ENCODE peak calls at places on chromosome 12, in five cellular contexts. I is left lobe of liver; P is HCT116; U is stimulated activated CD4-positive, alpha-beta T cell treated with anti-CD3 and anti-CD28 coated beads, Interleukin-2, amount 100 ng/mL, for 4 hours; D is activated CD4-positive, alpha-beta T cell treated with anti-CD3 and anti-CD28 coated beads, Interleukin-2, amount 50 U/mL, for 1 hour. K is an unnamed sample.

GRCh38 chr12:14284189-14284722 is 81.2 kb upstream of the ATF7IP start:
- DNase-seq in I (no peak), U (no peak), D (no peak), P (no peak), K (no peak)

GRCh38 chr12:101564912-101565311 is 29.9 kb upstream of the MYBPC1 start:
- DNase-seq in P (no peak), U (no peak), D (no peak), I (no peak), K (no peak)

GRCh38 chr12:124938606-124939427 is 24.4 kb upstream of the UBC start:
- DNase-seq in D (peak), P (peak), I (peak), U (peak), K (no peak)

GRCh38 chr12:16763901-16764300 is 157.9 kb upstream of the LMO3 start:
- DNase-seq in D (no peak), P (no peak), I (no peak), U (no peak), K (no peak)

GRCh38 chr12:76508128-76508661 is 51.4 kb downstream of the OSBPL8 start:
- DNase-seq in U (no peak), D (no peak), P (no peak), I (no peak), K (no peak)

GRCh38 chr12:39643052-39643451 is 23.4 kb upstream of the ABCD2 start:
- DNase-seq in I (no peak), D (no peak), U (no peak), P (no peak), K (no peak)

GRCh38 chr12:19546027-19546426 is 106.7 kb downstream of the AEBP2 start:
- DNase-seq in I (no peak), D (no peak), P (no peak), U (no peak), K (no peak)

GRCh38 chr12:12883369-12884001 is 7.9 kb upstream of the GPRC5A start:
- DNase-seq in I (no peak), U (no peak), P (no peak), D (no peak), K (no peak)

GRCh38 chr12:66132408-66132807 is 1.9 kb upstream of the LLPH start:
- DNase-seq in U (no peak), P (peak), D (no peak), I (no peak), K (no peak)

GRCh38 chr12:93441111-93441616 is 583 bp downstream of the UBE2N start:
- DNase-seq in P (no peak), I (peak), U (no peak), D (peak), K (peak)

GRCh38 chr12:25960176-25960575 is 1.7 kb downstream of the RASSF8 start:
- DNase-seq in I (no peak), P (no peak), U (no peak), D (no peak), K (no peak)

GRCh38 chr12:47610847-47611246 is 95.0 kb downstream of the RPAP3 start:
- DNase-seq in U (no peak), P (no peak), I (no peak), D (no peak), K (no peak)

K was measured in nucleus accumbens.